ENCODE peak calls at places on chromosome 19, in four cellular contexts. Y is T-cell, H is PC-9, S is K562. I is an unnamed sample.

GRCh38 chr19:50489461-50490011 is 12.9 kb upstream of the GARIN5A start:
- DNase-seq in Y (no peak), H (no peak), S (no peak), I (no peak)

GRCh38 chr19:21396121-21396520 is 812 bp upstream of the ZNF493 start:
- DNase-seq in Y (no peak), H (no peak), S (no peak), I (no peak)

GRCh38 chr19:5131031-5131865 is 162.3 kb downstream of the KDM4B start:
- DNase-seq in Y (peak), H (no peak), S (peak), I (no peak)

GRCh38 chr19:51531349-51532315 is at the start of gene SIGLEC6:
- DNase-seq in Y (no peak), H (no peak), S (no peak), I (no peak)

GRCh38 chr19:33248954-33249613 is 23.4 kb upstream of the SLC7A10 start:
- DNase-seq in Y (no peak), H (peak), S (no peak), I (no peak)

GRCh38 chr19:1130801-1131717 is 27.3 kb downstream of the GPX4 start:
- DNase-seq in Y (peak), H (no peak), S (no peak), I (peak)

GRCh38 chr19:20423381-20424207 is 142.0 kb downstream of the ZNF737 start:
- DNase-seq in Y (peak), H (peak), S (no peak), I (peak)

GRCh38 chr19:50564229-50565105 is 3.8 kb downstream of the LRRC4B start:
- DNase-seq in Y (no peak), H (no peak), S (no peak), I (no peak)

GRCh38 chr19:30881281-30881680 is 468.0 kb downstream of the TSHZ3 start:
- DNase-seq in Y (no peak), H (no peak), S (no peak), I (no peak)

I was measured in T follicular helper cell.